ENCODE peak calls at places on chromosome 14, in four cellular contexts. One of them, this sample, is unnamed.

GRCh38 chr14:22333408-22334274 is 255.4 kb downstream of the DAD1 start:
- DNase-seq in Karpas-422: no peak
- DNase-seq in NCI-H2107: no peak
- DNase-seq in CD8-positive, alpha-beta T cell: no peak
- DNase-seq in this sample: no peak

GRCh38 chr14:71155743-71156142 is 248.5 kb downstream of the PCNX1 start:
- DNase-seq in CD8-positive, alpha-beta T cell: no peak
- DNase-seq in Karpas-422: no peak
- DNase-seq in NCI-H2107: no peak
- DNase-seq in this sample: no peak

GRCh38 chr14:68683326-68683725 is 109.5 kb downstream of the ZFP36L1 start:
- DNase-seq in Karpas-422: no peak
- DNase-seq in NCI-H2107: no peak
- DNase-seq in CD8-positive, alpha-beta T cell: no peak
- DNase-seq in this sample: no peak

GRCh38 chr14:103748539-103748867 is 32.9 kb downstream of the ZFYVE21 start:
- DNase-seq in NCI-H2107: peak; percentile 11
- DNase-seq in Karpas-422: no peak
- DNase-seq in CD8-positive, alpha-beta T cell: peak; percentile 78
- DNase-seq in this sample: no peak

GRCh38 chr14:30287579-30288445 is 271.1 kb upstream of the G2E3 start:
- DNase-seq in NCI-H2107: no peak
- DNase-seq in Karpas-422: no peak
- DNase-seq in CD8-positive, alpha-beta T cell: no peak
- DNase-seq in this sample: no peak

GRCh38 chr14:85535316-85535715 is 5.4 kb downstream of the FLRT2 start:
- DNase-seq in CD8-positive, alpha-beta T cell: no peak
- DNase-seq in NCI-H2107: no peak
- DNase-seq in Karpas-422: no peak
- DNase-seq in this sample: no peak

GRCh38 chr14:78767436-78767835 is 597.3 kb downstream of the NRXN3 start:
- DNase-seq in CD8-positive, alpha-beta T cell: no peak
- DNase-seq in Karpas-422: no peak
- DNase-seq in NCI-H2107: no peak
- DNase-seq in this sample: no peak

GRCh38 chr14:21136024-21136423 is 19.8 kb downstream of the OR5AU1 start:
- DNase-seq in Karpas-422: peak; percentile 72
- DNase-seq in CD8-positive, alpha-beta T cell: no peak
- DNase-seq in NCI-H2107: no peak
- DNase-seq in this sample: peak; percentile 18

GRCh38 chr14:100145682-100146464 is 13.6 kb downstream of the DEGS2 start:
- DNase-seq in CD8-positive, alpha-beta T cell: peak; percentile 60
- DNase-seq in Karpas-422: no peak
- DNase-seq in NCI-H2107: no peak
- DNase-seq in this sample: no peak

GRCh38 chr14:55599250-55599879 is 19.4 kb downstream of the KTN1 start:
- DNase-seq in Karpas-422: no peak
- DNase-seq in NCI-H2107: no peak
- DNase-seq in CD8-positive, alpha-beta T cell: no peak
- DNase-seq in this sample: no peak

GRCh38 chr14:22898302-22898894 is 15.4 kb downstream of the REM2 start:
- DNase-seq in Karpas-422: no peak
- DNase-seq in NCI-H2107: no peak
- DNase-seq in CD8-positive, alpha-beta T cell: no peak
- DNase-seq in this sample: no peak

This sample was measured in DMS79 treated with DMSO at 0.1 percent for 48 hours.